ENCODE peak calls at places on chromosome 18, in seven cellular contexts. U is upper lobe of right lung, D is fibroblast of lung, K is GM23338, O is OCI-LY7, P is aorta, W is spleen. S is an unnamed sample.

GRCh38 chr18:74276609-74277008 is 15.2 kb downstream of the CYB5A start:
- DNase-seq in W (no peak), P (no peak), O (no peak), U (no peak), D (no peak), K (no peak), S (no peak)

GRCh38 chr18:47260924-47261701 is 9.7 kb upstream of the SKOR2 start:
- DNase-seq in W (no peak), O (no peak), D (no peak), U (no peak), K (peak; percentile 73), P (no peak), S (no peak)

GRCh38 chr18:12567849-12568248 is 90.1 kb downstream of the SPIRE1 start:
- DNase-seq in U (no peak), W (no peak), K (no peak), P (no peak), O (no peak), D (no peak), S (no peak)

GRCh38 chr18:519019-519879 is 18.7 kb upstream of the COLEC12 start:
- DNase-seq in W (no peak), U (no peak), P (peak; percentile 76), D (peak; percentile 56), O (no peak), K (no peak), S (no peak)

GRCh38 chr18:77206676-77207370 is 42.8 kb upstream of the GALR1 start:
- DNase-seq in O (no peak), D (peak; percentile 84), U (no peak), P (peak; percentile 81), K (no peak), W (no peak), S (peak; percentile 49)

GRCh38 chr18:35526476-35527120 is 28.8 kb upstream of the INO80C start:
- DNase-seq in P (no peak), W (no peak), U (peak; percentile 71), K (peak; percentile 50), O (no peak), D (peak; percentile 28), S (peak; percentile 23)

GRCh38 chr18:75811156-75811555 is 383.7 kb upstream of the SMIM21 start:
- DNase-seq in W (no peak), O (no peak), U (no peak), P (no peak), D (peak; percentile 1), K (no peak), S (no peak)

GRCh38 chr18:58581265-58581664 is 47.6 kb downstream of the ALPK2 start:
- DNase-seq in O (no peak), K (peak; percentile 43), U (no peak), P (no peak), D (peak; percentile 65), W (no peak), S (no peak)

GRCh38 chr18:47397671-47398319 is 146.3 kb upstream of the SKOR2 start:
- DNase-seq in U (no peak), O (peak; percentile 16), W (no peak), K (peak; percentile 82), D (no peak), P (no peak), S (no peak)

GRCh38 chr18:12325726-12326245 is 17.7 kb downstream of the TUBB6 start:
- DNase-seq in P (no peak), K (no peak), U (no peak), D (no peak), O (no peak), W (no peak), S (no peak)

GRCh38 chr18:49055787-49056186 is 105.0 kb upstream of the SMAD7 start:
- DNase-seq in D (peak; percentile 47), W (peak; percentile 92), O (peak; percentile 68), K (no peak), U (peak; percentile 82), P (peak; percentile 88), S (peak; percentile 51)

GRCh38 chr18:6203791-6204190 is 210.9 kb downstream of the L3MBTL4 start:
- DNase-seq in D (no peak), P (no peak), W (no peak), K (no peak), U (no peak), O (no peak), S (no peak)

GRCh38 chr18:74019864-74020263 is 127.8 kb downstream of the FBXO15 start:
- DNase-seq in D (no peak), U (no peak), W (no peak), P (no peak), O (no peak), K (no peak), S (no peak)

GRCh38 chr18:59012815-59013677 is 126.6 kb upstream of the SEC11C start:
- DNase-seq in D (no peak), U (no peak), K (no peak), O (no peak), W (no peak), P (no peak), S (no peak)

GRCh38 chr18:3251249-3251962 is 3.8 kb downstream of the MYL12A start:
- DNase-seq in W (no peak), D (no peak), K (no peak), P (no peak), O (no peak), U (no peak), S (no peak)

GRCh38 chr18:12534820-12535219 is 123.1 kb downstream of the SPIRE1 start:
- DNase-seq in D (no peak), K (no peak), P (no peak), U (no peak), O (no peak), W (no peak), S (no peak)

GRCh38 chr18:9140381-9140780 is 3.8 kb downstream of the ANKRD12 start:
- DNase-seq in D (no peak), W (no peak), K (no peak), O (no peak), U (no peak), P (no peak), S (no peak)

GRCh38 chr18:55124078-55124477 is 164.8 kb upstream of the CCDC68 start:
- DNase-seq in P (no peak), W (no peak), U (no peak), D (peak; percentile 5), O (no peak), K (no peak), S (no peak)

GRCh38 chr18:24814521-24814920 is 354.1 kb downstream of the HRH4 start:
- DNase-seq in K (no peak), W (no peak), U (no peak), O (no peak), D (no peak), P (no peak), S (no peak)

GRCh38 chr18:13216092-13216582 is 2.4 kb upstream of the LDLRAD4 start:
- DNase-seq in K (peak; percentile 73), W (no peak), U (peak; percentile 75), O (peak; percentile 35), D (peak; percentile 69), P (peak; percentile 88), S (no peak)

GRCh38 chr18:13219576-13219975 is 1.0 kb downstream of the LDLRAD4 start:
- DNase-seq in P (no peak), D (no peak), K (no peak), U (no peak), O (no peak), W (no peak), S (no peak)

GRCh38 chr18:78790960-78791359 is 188.7 kb upstream of the SALL3 start:
- DNase-seq in P (peak; percentile 11), W (peak; percentile 48), K (no peak), O (no peak), U (peak; percentile 27), D (no peak), S (no peak)

GRCh38 chr18:59715445-59715844 is 18.2 kb upstream of the CCBE1 start:
- DNase-seq in P (no peak), K (no peak), D (no peak), U (no peak), O (no peak), W (no peak), S (no peak)

GRCh38 chr18:52326001-52326400 is 14.0 kb upstream of the DCC start:
- DNase-seq in W (no peak), U (no peak), P (no peak), K (no peak), D (peak; percentile 24), O (no peak), S (no peak)

DNA sequence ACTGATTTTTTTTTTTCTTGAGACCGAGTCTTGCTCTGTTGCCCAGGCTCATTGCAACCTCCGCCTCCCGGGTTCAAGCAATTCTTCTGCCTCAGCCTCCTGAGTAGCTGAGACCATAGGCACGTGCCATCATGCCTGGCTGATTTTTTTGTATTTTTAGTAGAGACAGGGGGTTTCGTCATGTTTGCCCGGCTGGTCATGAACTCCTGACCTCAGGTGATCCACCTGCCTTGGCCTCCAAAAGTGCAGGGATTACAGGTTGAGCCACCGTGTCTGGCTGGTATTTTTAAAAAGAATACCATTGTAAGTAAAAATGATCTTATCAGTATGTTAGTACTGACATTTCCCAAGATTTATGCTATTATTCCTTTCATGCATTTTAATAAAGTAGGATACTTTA is 105.7 kb downstream of the PIEZO2 start:
- DNase-seq in K (no peak), U (no peak), O (no peak), P (no peak), W (no peak), D (no peak), S (no peak)
- H3K27ac ChIP-seq in K (no peak overlapping the region), U (no peak overlapping the region), O (no peak overlapping the region), P (no peak overlapping the region), W (no peak overlapping the region), D (no peak overlapping the region), S (no peak overlapping the region)

GRCh38 chr18:4403836-4404235 is 51.3 kb downstream of the DLGAP1 start:
- DNase-seq in W (no peak), K (no peak), D (no peak), O (no peak), P (no peak), U (no peak), S (no peak)
- H3K4me1 ChIP-seq in W (no peaks in the 10 kb centered on the region), K (peaks cover 43% of the 10 kb centered on the region), D (no peaks in the 10 kb centered on the region), O (peaks cover 23% of the 10 kb centered on the region), P (peaks cover 3% of the 10 kb centered on the region), U (no peaks in the 10 kb centered on the region), S (no peaks in the 10 kb centered on the region)

GRCh38 chr18:68676913-68677312 is 38.0 kb downstream of the TMX3 start:
- DNase-seq in W (no peak), U (no peak), P (no peak), K (no peak), D (peak; percentile 39), O (no peak), S (no peak)
- H3K27ac ChIP-seq in W (no peak overlapping the region), U (no peak overlapping the region), P (no peak overlapping the region), K (no peak overlapping the region), D (no peak overlapping the region), O (no peak overlapping the region), S (no peak overlapping the region)

GRCh38 chr18:80198994-80199748 is 48.1 kb downstream of the PARD6G start:
- DNase-seq in W (no peak), U (no peak), D (no peak), K (no peak), P (no peak), O (no peak), S (no peak)

GRCh38 chr18:80194874-80195570 is 52.3 kb downstream of the PARD6G start:
- DNase-seq in O (no peak), W (no peak), D (no peak), P (no peak), K (no peak), U (no peak), S (no peak)

GRCh38 chr18:80198391-80198790 is 48.9 kb downstream of the PARD6G start:
- DNase-seq in U (no peak), P (no peak), O (no peak), D (no peak), K (no peak), W (no peak), S (no peak)

GRCh38 chr18:80197490-80197889 is 49.8 kb downstream of the PARD6G start:
- DNase-seq in K (no peak), P (no peak), W (no peak), U (no peak), D (no peak), O (no peak), S (no peak)

GRCh38 chr18:80196528-80197320 is 50.6 kb downstream of the PARD6G start:
- DNase-seq in K (peak; percentile 59), O (no peak), W (no peak), U (no peak), D (peak; percentile 41), P (no peak), S (no peak)
- H3K4me1 ChIP-seq in K (peaks cover 22% of the 10 kb centered on the region), O (no peaks in the 10 kb centered on the region), W (no peaks in the 10 kb centered on the region), U (no peaks in the 10 kb centered on the region), D (peaks cover 2% of the 10 kb centered on the region), P (no peaks in the 10 kb centered on the region), S (no peaks in the 10 kb centered on the region)